ENCODE peak calls at places on chromosomes 13 and 19, in ten cellular contexts. B is fibroblast of lung, H is astrocyte of the spinal cord, T is gastrocnemius medialis, O is cardiac muscle cell, N is omental fat pad, L is HL-60, G is left lung, X is pancreas, I is H9. V is an unnamed sample.
A peak's percentile ranks its signal among the peaks of the same experiment; 100 is the strongest.

GRCh38 chr13:39419866-39420265 is 183.1 kb downstream of the LHFPL6 start:
- DNase-seq in I (no peak), O (no peak), G (no peak), X (no peak), B (no peak), T (no peak), N (no peak), L (no peak), H (no peak), V (no peak)

GRCh38 chr19:35404879-35405622 is 34.2 kb downstream of the GPR42 start:
- DNase-seq in O (peak; percentile 96), L (no peak), G (no peak), X (no peak), N (peak; percentile 44), I (no peak), T (no peak), B (peak; percentile 88), H (peak; percentile 3), V (no peak)

GRCh38 chr13:30572859-30573275 is 44.9 kb upstream of the USPL1 start:
- DNase-seq in H (peak; percentile 80), T (no peak), G (no peak), B (peak; percentile 75), I (no peak), X (no peak), N (no peak), O (peak; percentile 61), L (no peak), V (no peak)

GRCh38 chr19:2867025-2867991 is at the start of gene ZNF556:
- DNase-seq in X (no peak), I (no peak), T (peak; percentile 84), O (no peak), N (no peak), H (no peak), B (no peak), G (no peak), L (no peak), V (peak; percentile 9)

GRCh38 chr13:27183561-27184147 is 12.0 kb upstream of the USP12 start:
- DNase-seq in B (peak; percentile 49), L (no peak), T (no peak), X (no peak), H (no peak), I (no peak), O (peak; percentile 36), N (no peak), G (no peak), V (no peak)

GRCh38 chr19:6730153-6730804 is 7.1 kb downstream of the GPR108 start:
- DNase-seq in N (peak; percentile 96), X (peak; percentile 85), B (no peak), T (no peak), L (no peak), G (peak; percentile 91), I (peak; percentile 98), O (no peak), H (no peak), V (peak; percentile 81)

GRCh38 chr13:80755925-80756324 is 415.0 kb upstream of the SPRY2 start:
- DNase-seq in G (no peak), X (no peak), T (no peak), L (no peak), O (no peak), H (peak; percentile 23), N (no peak), B (peak; percentile 58), I (no peak), V (no peak)

GRCh38 chr13:41492432-41493267 is 35.3 kb downstream of the RGCC start:
- DNase-seq in I (no peak), X (no peak), H (no peak), G (no peak), T (no peak), N (no peak), O (no peak), L (no peak), B (no peak), V (no peak)

GRCh38 chr19:1956868-1957492 is 16.0 kb downstream of the CSNK1G2 start:
- DNase-seq in B (no peak), X (no peak), H (no peak), I (peak; percentile 72), G (peak; percentile 72), L (no peak), T (peak; percentile 92), N (no peak), O (no peak), V (no peak)

GRCh38 chr19:19550454-19550842 is 12.4 kb downstream of the CILP2 start:
- DNase-seq in N (no peak), H (peak; percentile 70), O (peak; percentile 78), G (no peak), X (no peak), L (no peak), I (no peak), T (no peak), B (no peak), V (no peak)

GRCh38 chr13:66218583-66218982 is 1011.6 kb downstream of the PCDH9 start:
- DNase-seq in L (no peak), T (no peak), I (no peak), G (no peak), N (no peak), X (no peak), B (no peak), H (no peak), O (no peak), V (no peak)

GRCh38 chr13:100269837-100270236 is 180.9 kb downstream of the PCCA start:
- DNase-seq in H (peak; percentile 83), B (peak; percentile 89), O (peak; percentile 92), L (peak; percentile 6), X (peak; percentile 61), N (no peak), I (no peak), G (peak; percentile 71), T (peak; percentile 49), V (peak; percentile 49)

GRCh38 chr19:43673702-43674629 is 4.0 kb upstream of the PLAUR start:
- DNase-seq in H (no peak), O (no peak), I (no peak), T (no peak), X (no peak), L (no peak), G (no peak), B (no peak), N (no peak), V (no peak)

GRCh38 chr13:40874138-40874776 is 84.8 kb downstream of the SLC25A15 start:
- DNase-seq in O (peak; percentile 7), X (no peak), N (no peak), H (peak; percentile 12), G (no peak), L (no peak), T (no peak), B (peak; percentile 9), I (no peak), V (no peak)

DNA sequence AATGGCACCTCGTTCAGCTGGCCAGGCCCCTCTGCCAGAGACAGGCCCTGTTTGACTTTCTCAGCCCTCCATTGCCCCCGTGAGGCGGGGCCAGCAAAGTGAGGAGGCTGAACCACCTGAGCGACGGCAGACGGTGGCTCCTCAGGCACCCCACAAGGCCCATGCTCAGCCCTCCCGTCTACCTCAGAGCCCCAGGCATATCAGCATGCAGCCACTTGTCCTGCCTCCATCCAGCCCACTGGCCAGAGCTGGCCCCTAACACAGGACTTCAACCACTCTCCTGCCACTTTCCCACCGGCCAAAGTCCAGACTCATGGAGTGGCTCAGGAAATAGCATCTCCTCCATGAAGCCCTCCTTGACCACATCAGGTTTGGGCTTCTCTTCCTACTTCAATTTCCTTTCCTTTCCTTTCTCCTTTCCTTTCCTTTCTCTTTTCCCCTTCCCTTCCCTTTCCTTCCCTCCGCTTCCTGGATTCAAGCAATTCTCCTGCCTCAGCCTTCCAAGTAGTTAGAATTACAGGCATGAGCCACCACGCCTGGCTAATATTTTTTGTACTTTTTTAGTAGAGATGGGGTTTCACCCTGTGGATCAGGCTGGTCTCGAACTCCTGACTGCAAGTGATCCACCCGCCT is 9.3 kb downstream of the SLC7A10 start:
- DNase-seq in G (peak; percentile 50), T (no peak), O (no peak), B (no peak), N (no peak), L (no peak), I (peak; percentile 60), X (no peak), H (no peak), V (no peak)
- TF ChIP-seq CTCF in G (no peak), T (no peak), O (no peak), B (no peak), N (no peak), L (no peak), I (peak; percentile 43), X (no peak), H (no peak), V (no peak)

DNA sequence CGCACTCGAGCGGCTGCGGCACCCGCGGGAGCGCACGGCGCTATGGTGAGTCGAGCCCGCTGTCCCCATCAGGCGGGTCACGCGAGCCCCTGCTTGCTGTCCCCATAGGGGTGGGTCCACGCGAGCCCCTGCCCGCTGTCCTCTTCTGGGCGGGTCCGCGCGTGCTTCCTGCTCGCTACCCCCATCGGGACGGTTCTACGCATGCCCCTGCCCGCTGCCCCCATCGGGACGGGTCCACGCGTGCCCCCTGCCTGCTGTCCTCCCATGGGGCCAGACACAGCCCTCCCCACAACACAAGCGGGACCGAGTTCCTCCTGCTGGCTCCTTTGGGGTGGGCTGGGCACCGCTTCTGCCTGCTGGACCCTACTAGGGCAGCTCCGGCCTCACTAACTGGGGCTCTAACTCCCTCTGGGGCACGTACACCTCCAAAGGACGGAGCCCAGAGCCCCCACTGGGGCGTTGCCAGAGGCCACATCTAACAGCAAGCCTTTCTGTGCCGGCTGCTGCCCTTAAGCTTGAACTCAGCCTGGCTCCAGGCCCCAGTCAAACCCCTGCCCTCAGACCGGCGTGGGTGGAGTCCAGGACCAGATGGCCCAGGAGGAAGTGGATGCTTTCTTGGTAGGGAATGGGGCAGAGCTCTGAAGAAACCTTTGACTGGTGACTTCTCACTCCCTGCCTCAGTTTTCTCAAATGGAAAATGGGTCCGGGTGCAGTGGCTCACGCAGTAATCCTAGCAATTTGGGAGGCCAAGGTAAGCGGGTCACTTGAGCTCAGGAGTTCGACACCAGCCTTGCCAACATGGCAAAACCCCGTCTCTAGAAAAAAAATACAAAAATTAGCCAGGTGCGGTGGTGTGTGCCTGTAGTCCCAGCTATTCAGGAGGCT is 722 bp downstream of the COLGALT1 start:
- DNase-seq in O (peak; percentile 81), N (no peak), L (no peak), T (peak; percentile 42), B (peak; percentile 75), H (peak; percentile 47), G (peak; percentile 92), X (peak; percentile 71), I (peak; percentile 76), V (peak; percentile 43)
- TF ChIP-seq CTCF in O (no peak), N (no peak), L (no peak), T (peak; percentile 7), B (no peak), H (peak; percentile 35), G (no peak), X (no peak), I (no peak), V (no peak)

DNA sequence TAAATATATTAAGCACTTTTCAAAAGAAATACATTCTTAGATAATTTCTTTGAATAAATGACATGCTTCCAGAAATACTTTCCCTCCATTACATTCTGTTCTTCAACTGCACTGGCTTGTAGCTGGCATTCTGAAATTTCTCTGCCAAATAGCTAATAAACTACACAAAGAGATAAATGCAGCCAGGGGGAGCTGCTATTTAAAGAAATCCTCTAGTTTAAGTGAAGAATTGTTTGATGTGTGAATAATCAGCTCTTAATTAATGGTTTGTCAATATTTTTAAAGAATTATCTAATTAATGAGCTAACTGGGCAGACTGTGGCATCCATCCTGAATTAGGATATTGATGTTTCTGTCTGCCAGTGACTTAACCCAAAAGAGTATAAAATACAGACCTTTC is 30.7 kb downstream of the SLC7A1 start:
- DNase-seq in X (no peak), O (no peak), B (no peak), H (no peak), L (no peak), N (no peak), T (no peak), G (no peak), I (no peak), V (no peak)
- TF ChIP-seq CTCF in X (no peak), O (peak; percentile 3), B (peak; percentile 16), H (peak; percentile 14), L (no peak), N (no peak), T (no peak), G (no peak), I (no peak), V (no peak)

GRCh38 chr13:48643159-48643558 is 10.6 kb upstream of the CYSLTR2 start:
- DNase-seq in O (no peak), H (no peak), L (no peak), X (no peak), T (no peak), B (no peak), N (no peak), I (no peak), G (no peak), V (no peak)
- TF ChIP-seq CTCF in O (no peak), H (no peak), L (no peak), X (no peak), T (no peak), B (no peak), N (no peak), I (peak; percentile 17), G (no peak), V (no peak)

V was measured in tibial nerve.